ENCODE peak calls at places on chromosomes 7 and 10, in seven cellular contexts. One of them, this sample, is unnamed.

GRCh38 chr10:110273474-110273873 is 31.2 kb downstream of the SMNDC1 start:
- DNase-seq in coronary artery: peak
- DNase-seq in transverse colon: peak
- DNase-seq in tibial artery: peak
- DNase-seq in mesothelial cell of epicardium: no peak
- DNase-seq in body of pancreas: peak
- DNase-seq in AG09309: peak
- DNase-seq in this sample: peak

GRCh38 chr7:151644554-151644953 is 124.9 kb upstream of the RHEB start:
- DNase-seq in coronary artery: no peak
- DNase-seq in transverse colon: no peak
- DNase-seq in tibial artery: no peak
- DNase-seq in mesothelial cell of epicardium: no peak
- DNase-seq in body of pancreas: no peak
- DNase-seq in AG09309: no peak
- DNase-seq in this sample: no peak

GRCh38 chr7:80659120-80660055 is 20.9 kb downstream of the CD36 start:
- DNase-seq in coronary artery: no peak
- DNase-seq in transverse colon: no peak
- DNase-seq in tibial artery: no peak
- DNase-seq in mesothelial cell of epicardium: no peak
- DNase-seq in body of pancreas: no peak
- DNase-seq in AG09309: no peak
- DNase-seq in this sample: no peak

GRCh38 chr7:2275101-2275500 is 33.1 kb downstream of the NUDT1 start:
- DNase-seq in coronary artery: no peak
- DNase-seq in transverse colon: no peak
- DNase-seq in tibial artery: no peak
- DNase-seq in mesothelial cell of epicardium: no peak
- DNase-seq in body of pancreas: no peak
- DNase-seq in AG09309: no peak
- DNase-seq in this sample: no peak

GRCh38 chr7:151566897-151567320 is 47.2 kb upstream of the RHEB start:
- DNase-seq in coronary artery: no peak
- DNase-seq in transverse colon: no peak
- DNase-seq in tibial artery: peak
- DNase-seq in mesothelial cell of epicardium: no peak
- DNase-seq in body of pancreas: no peak
- DNase-seq in AG09309: peak
- DNase-seq in this sample: no peak

GRCh38 chr7:132446265-132446664 is 130.0 kb downstream of the PLXNA4 start:
- DNase-seq in coronary artery: no peak
- DNase-seq in transverse colon: no peak
- DNase-seq in tibial artery: no peak
- DNase-seq in mesothelial cell of epicardium: no peak
- DNase-seq in body of pancreas: no peak
- DNase-seq in AG09309: no peak
- DNase-seq in this sample: no peak

GRCh38 chr7:41383596-41383995 is 319.3 kb downstream of the INHBA start:
- DNase-seq in coronary artery: no peak
- DNase-seq in transverse colon: no peak
- DNase-seq in tibial artery: no peak
- DNase-seq in mesothelial cell of epicardium: no peak
- DNase-seq in body of pancreas: no peak
- DNase-seq in AG09309: no peak
- DNase-seq in this sample: no peak

GRCh38 chr10:69327463-69328345 is 49.4 kb downstream of the HK1 start:
- DNase-seq in coronary artery: peak
- DNase-seq in transverse colon: peak
- DNase-seq in tibial artery: peak
- DNase-seq in mesothelial cell of epicardium: no peak
- DNase-seq in body of pancreas: peak
- DNase-seq in AG09309: no peak
- DNase-seq in this sample: peak

GRCh38 chr7:137484326-137484725 is 140.8 kb upstream of the PTN start:
- DNase-seq in coronary artery: no peak
- DNase-seq in transverse colon: no peak
- DNase-seq in tibial artery: no peak
- DNase-seq in mesothelial cell of epicardium: no peak
- DNase-seq in body of pancreas: no peak
- DNase-seq in AG09309: no peak
- DNase-seq in this sample: no peak

GRCh38 chr7:78020874-78021249 is 222.3 kb downstream of the PHTF2 start:
- DNase-seq in coronary artery: no peak
- DNase-seq in transverse colon: no peak
- DNase-seq in tibial artery: no peak
- DNase-seq in mesothelial cell of epicardium: no peak
- DNase-seq in body of pancreas: no peak
- DNase-seq in AG09309: no peak
- DNase-seq in this sample: no peak

GRCh38 chr7:12436896-12437535 is 33.4 kb upstream of the VWDE start:
- DNase-seq in coronary artery: no peak
- DNase-seq in transverse colon: no peak
- DNase-seq in tibial artery: no peak
- DNase-seq in mesothelial cell of epicardium: no peak
- DNase-seq in body of pancreas: peak
- DNase-seq in AG09309: no peak
- DNase-seq in this sample: no peak

GRCh38 chr7:100875356-100875751 is 451 bp downstream of the SRRT start:
- DNase-seq in coronary artery: no peak
- DNase-seq in transverse colon: no peak
- DNase-seq in tibial artery: no peak
- DNase-seq in mesothelial cell of epicardium: no peak
- DNase-seq in body of pancreas: peak
- DNase-seq in AG09309: no peak
- DNase-seq in this sample: no peak

GRCh38 chr10:83289373-83289772 is 849.9 kb upstream of the GHITM start:
- DNase-seq in coronary artery: no peak
- DNase-seq in transverse colon: no peak
- DNase-seq in tibial artery: no peak
- DNase-seq in mesothelial cell of epicardium: no peak
- DNase-seq in body of pancreas: no peak
- DNase-seq in AG09309: no peak
- DNase-seq in this sample: no peak

GRCh38 chr7:2049782-2050510 is 182.8 kb downstream of the MAD1L1 start:
- DNase-seq in coronary artery: no peak
- DNase-seq in transverse colon: no peak
- DNase-seq in tibial artery: no peak
- DNase-seq in mesothelial cell of epicardium: no peak
- DNase-seq in body of pancreas: no peak
- DNase-seq in AG09309: no peak
- DNase-seq in this sample: no peak

GRCh38 chr7:157503229-157503628 is 166.4 kb downstream of the DNAJB6 start:
- DNase-seq in coronary artery: no peak
- DNase-seq in transverse colon: no peak
- DNase-seq in tibial artery: no peak
- DNase-seq in mesothelial cell of epicardium: peak
- DNase-seq in body of pancreas: no peak
- DNase-seq in AG09309: no peak
- DNase-seq in this sample: no peak

GRCh38 chr10:70364001-70364771 is 18.2 kb downstream of the LRRC20 start:
- DNase-seq in coronary artery: peak
- DNase-seq in transverse colon: peak
- DNase-seq in tibial artery: peak
- DNase-seq in mesothelial cell of epicardium: peak
- DNase-seq in body of pancreas: peak
- DNase-seq in AG09309: peak
- DNase-seq in this sample: peak

GRCh38 chr7:111639894-111640293 is 77.6 kb upstream of the IMMP2L start:
- DNase-seq in coronary artery: no peak
- DNase-seq in transverse colon: no peak
- DNase-seq in tibial artery: no peak
- DNase-seq in mesothelial cell of epicardium: no peak
- DNase-seq in body of pancreas: no peak
- DNase-seq in AG09309: no peak
- DNase-seq in this sample: no peak

GRCh38 chr7:26369519-26370385 is 78.1 kb downstream of the SNX10 start:
- DNase-seq in coronary artery: no peak
- DNase-seq in transverse colon: peak
- DNase-seq in tibial artery: no peak
- DNase-seq in mesothelial cell of epicardium: no peak
- DNase-seq in body of pancreas: peak
- DNase-seq in AG09309: peak
- DNase-seq in this sample: no peak

GRCh38 chr7:101939136-101939695 is 121.8 kb downstream of the CUX1 start:
- DNase-seq in coronary artery: no peak
- DNase-seq in transverse colon: no peak
- DNase-seq in tibial artery: no peak
- DNase-seq in mesothelial cell of epicardium: no peak
- DNase-seq in body of pancreas: no peak
- DNase-seq in AG09309: no peak
- DNase-seq in this sample: no peak

GRCh38 chr7:107441576-107442422 is 28.1 kb upstream of the GPR22 start:
- DNase-seq in coronary artery: no peak
- DNase-seq in transverse colon: no peak
- DNase-seq in tibial artery: no peak
- DNase-seq in mesothelial cell of epicardium: no peak
- DNase-seq in body of pancreas: no peak
- DNase-seq in AG09309: no peak
- DNase-seq in this sample: no peak

GRCh38 chr7:35716038-35716803 is 21.3 kb upstream of the HERPUD2 start:
- DNase-seq in coronary artery: peak
- DNase-seq in transverse colon: no peak
- DNase-seq in tibial artery: no peak
- DNase-seq in mesothelial cell of epicardium: no peak
- DNase-seq in body of pancreas: peak
- DNase-seq in AG09309: no peak
- DNase-seq in this sample: no peak

GRCh38 chr10:77245953-77246352 is 391.7 kb downstream of the KCNMA1 start:
- DNase-seq in coronary artery: no peak
- DNase-seq in transverse colon: no peak
- DNase-seq in tibial artery: no peak
- DNase-seq in mesothelial cell of epicardium: no peak
- DNase-seq in body of pancreas: peak
- DNase-seq in AG09309: no peak
- DNase-seq in this sample: no peak

DNA sequence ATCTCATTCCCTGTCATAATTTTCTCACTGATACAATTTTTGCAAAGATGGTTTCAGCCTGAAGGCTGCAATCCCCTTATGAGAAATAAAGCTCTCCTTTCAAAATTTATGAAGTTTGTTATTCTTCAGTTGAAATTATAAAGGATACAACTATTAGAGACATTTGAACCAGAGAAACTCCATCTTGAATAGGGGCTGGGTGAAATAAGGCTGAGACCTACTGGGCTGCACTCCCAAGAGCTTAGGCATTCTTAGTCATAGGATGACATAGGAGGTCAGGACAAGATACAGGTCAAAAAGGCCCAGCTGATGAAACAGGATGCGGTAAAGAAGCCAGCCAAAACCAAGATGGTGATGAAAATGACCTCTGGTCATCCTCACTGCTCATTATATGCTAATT is 22.5 kb upstream of the IFIT1B start:
- DNase-seq in coronary artery: no peak
- DNase-seq in transverse colon: no peak
- DNase-seq in tibial artery: no peak
- DNase-seq in mesothelial cell of epicardium: no peak
- DNase-seq in body of pancreas: no peak
- DNase-seq in AG09309: no peak
- DNase-seq in this sample: no peak
- TF ChIP-seq CTCF in coronary artery: no peak
- TF ChIP-seq CTCF in transverse colon: no peak
- TF ChIP-seq CTCF in tibial artery: no peak
- TF ChIP-seq CTCF in mesothelial cell of epicardium: no peak
- TF ChIP-seq CTCF in body of pancreas: no peak
- TF ChIP-seq CTCF in AG09309: no peak
- TF ChIP-seq CTCF in this sample: no peak

GRCh38 chr10:6787684-6788083 is 207.6 kb upstream of the PRKCQ start:
- DNase-seq in coronary artery: no peak
- DNase-seq in transverse colon: no peak
- DNase-seq in tibial artery: no peak
- DNase-seq in mesothelial cell of epicardium: no peak
- DNase-seq in body of pancreas: no peak
- DNase-seq in AG09309: no peak
- DNase-seq in this sample: no peak
- TF ChIP-seq CTCF in coronary artery: no peak
- TF ChIP-seq CTCF in transverse colon: no peak
- TF ChIP-seq CTCF in tibial artery: no peak
- TF ChIP-seq CTCF in mesothelial cell of epicardium: no peak
- TF ChIP-seq CTCF in body of pancreas: no peak
- TF ChIP-seq CTCF in AG09309: no peak
- TF ChIP-seq CTCF in this sample: no peak

GRCh38 chr7:52525772-52526341 is 509.6 kb upstream of the POM121L12 start:
- DNase-seq in coronary artery: no peak
- DNase-seq in transverse colon: no peak
- DNase-seq in tibial artery: no peak
- DNase-seq in mesothelial cell of epicardium: no peak
- DNase-seq in body of pancreas: no peak
- DNase-seq in AG09309: no peak
- DNase-seq in this sample: no peak
- TF ChIP-seq CTCF in coronary artery: no peak
- TF ChIP-seq CTCF in transverse colon: no peak
- TF ChIP-seq CTCF in tibial artery: no peak
- TF ChIP-seq CTCF in mesothelial cell of epicardium: no peak
- TF ChIP-seq CTCF in body of pancreas: no peak
- TF ChIP-seq CTCF in AG09309: no peak
- TF ChIP-seq CTCF in this sample: no peak

GRCh38 chr10:12350167-12350872 is 973 bp downstream of the CAMK1D start:
- DNase-seq in coronary artery: peak
- DNase-seq in transverse colon: peak
- DNase-seq in tibial artery: peak
- DNase-seq in mesothelial cell of epicardium: peak
- DNase-seq in body of pancreas: peak
- DNase-seq in AG09309: no peak
- DNase-seq in this sample: peak
- TF ChIP-seq CTCF in coronary artery: no peak
- TF ChIP-seq CTCF in transverse colon: peak
- TF ChIP-seq CTCF in tibial artery: peak
- TF ChIP-seq CTCF in mesothelial cell of epicardium: no peak
- TF ChIP-seq CTCF in body of pancreas: peak
- TF ChIP-seq CTCF in AG09309: no peak
- TF ChIP-seq CTCF in this sample: no peak

DNA sequence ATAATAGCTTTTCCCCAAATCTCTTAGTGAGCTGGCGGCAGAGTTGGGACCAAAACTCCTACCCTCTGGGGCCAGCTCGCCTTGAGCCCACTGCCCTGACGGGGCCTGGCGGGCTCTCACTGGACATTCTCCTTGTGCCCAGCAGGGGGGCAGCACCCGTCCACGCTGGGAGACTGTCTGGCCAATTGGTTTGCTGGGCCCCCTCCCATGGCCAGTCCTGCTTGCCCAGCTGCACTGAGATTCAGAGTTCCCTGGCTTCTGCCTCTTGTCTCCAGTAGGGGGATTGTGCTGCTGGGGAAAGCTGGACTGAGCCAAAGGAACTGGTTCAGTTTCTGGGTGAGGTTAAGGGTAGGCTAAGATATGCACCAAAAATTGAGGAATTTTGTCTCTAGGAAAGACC is 59.8 kb downstream of the RAMP3 start:
- DNase-seq in coronary artery: no peak
- DNase-seq in transverse colon: no peak
- DNase-seq in tibial artery: no peak
- DNase-seq in mesothelial cell of epicardium: no peak
- DNase-seq in body of pancreas: no peak
- DNase-seq in AG09309: no peak
- DNase-seq in this sample: no peak
- TF ChIP-seq CTCF in coronary artery: no peak
- TF ChIP-seq CTCF in transverse colon: no peak
- TF ChIP-seq CTCF in tibial artery: no peak
- TF ChIP-seq CTCF in mesothelial cell of epicardium: peak
- TF ChIP-seq CTCF in body of pancreas: no peak
- TF ChIP-seq CTCF in AG09309: peak
- TF ChIP-seq CTCF in this sample: no peak

GRCh38 chr7:145339319-145339718 is 503.5 kb upstream of the TPK1 start:
- DNase-seq in coronary artery: no peak
- DNase-seq in transverse colon: no peak
- DNase-seq in tibial artery: no peak
- DNase-seq in mesothelial cell of epicardium: no peak
- DNase-seq in body of pancreas: no peak
- DNase-seq in AG09309: no peak
- DNase-seq in this sample: no peak
- TF ChIP-seq CTCF in coronary artery: no peak
- TF ChIP-seq CTCF in transverse colon: no peak
- TF ChIP-seq CTCF in tibial artery: no peak
- TF ChIP-seq CTCF in mesothelial cell of epicardium: no peak
- TF ChIP-seq CTCF in body of pancreas: no peak
- TF ChIP-seq CTCF in AG09309: no peak
- TF ChIP-seq CTCF in this sample: no peak